ENCODE peak calls at places on chromosomes 6 and 20, in four cellular contexts. One of them, this sample, is unnamed.

GRCh38 chr6:3751019-3751729 is at the start of gene PXDC1:
- DNase-seq in transverse colon: no peak
- DNase-seq in esophagus muscularis mucosa: no peak
- DNase-seq in K562: no peak
- DNase-seq in this sample: no peak

GRCh38 chr20:1013566-1014340 is 11.6 kb upstream of the RSPO4 start:
- DNase-seq in K562: no peak
- DNase-seq in transverse colon: no peak
- DNase-seq in esophagus muscularis mucosa: no peak
- DNase-seq in this sample: no peak

GRCh38 chr6:153024401-153025017 is 22.0 kb upstream of the MTRF1L start:
- DNase-seq in K562: peak; percentile 80
- DNase-seq in transverse colon: peak; percentile 22
- DNase-seq in esophagus muscularis mucosa: no peak
- DNase-seq in this sample: peak; percentile 47

GRCh38 chr6:155100087-155100486 is 105.0 kb downstream of the TIAM2 start:
- DNase-seq in transverse colon: no peak
- DNase-seq in esophagus muscularis mucosa: no peak
- DNase-seq in K562: no peak
- DNase-seq in this sample: no peak

GRCh38 chr6:111086685-111087084 is 618 bp upstream of the SLC16A10 start:
- DNase-seq in K562: no peak
- DNase-seq in transverse colon: no peak
- DNase-seq in esophagus muscularis mucosa: no peak
- DNase-seq in this sample: no peak

GRCh38 chr6:2732503-2733089 is 18.1 kb downstream of the MYLK4 start:
- DNase-seq in esophagus muscularis mucosa: no peak
- DNase-seq in K562: no peak
- DNase-seq in transverse colon: no peak
- DNase-seq in this sample: no peak

GRCh38 chr6:117976030-117976651 is 69.1 kb downstream of the SLC35F1 start:
- DNase-seq in K562: peak; percentile 59
- DNase-seq in esophagus muscularis mucosa: no peak
- DNase-seq in transverse colon: no peak
- DNase-seq in this sample: peak; percentile 17

GRCh38 chr6:5338177-5338960 is 77.1 kb downstream of the FARS2 start:
- DNase-seq in K562: no peak
- DNase-seq in esophagus muscularis mucosa: no peak
- DNase-seq in transverse colon: no peak
- DNase-seq in this sample: no peak

GRCh38 chr20:24100370-24101011 is 111.9 kb upstream of the GGTLC1 start:
- DNase-seq in esophagus muscularis mucosa: no peak
- DNase-seq in transverse colon: peak; percentile 25
- DNase-seq in K562: peak; percentile 41
- DNase-seq in this sample: no peak

GRCh38 chr6:102127253-102127652 is 733.7 kb downstream of the GRIK2 start:
- DNase-seq in K562: no peak
- DNase-seq in esophagus muscularis mucosa: no peak
- DNase-seq in transverse colon: no peak
- DNase-seq in this sample: no peak

DNA sequence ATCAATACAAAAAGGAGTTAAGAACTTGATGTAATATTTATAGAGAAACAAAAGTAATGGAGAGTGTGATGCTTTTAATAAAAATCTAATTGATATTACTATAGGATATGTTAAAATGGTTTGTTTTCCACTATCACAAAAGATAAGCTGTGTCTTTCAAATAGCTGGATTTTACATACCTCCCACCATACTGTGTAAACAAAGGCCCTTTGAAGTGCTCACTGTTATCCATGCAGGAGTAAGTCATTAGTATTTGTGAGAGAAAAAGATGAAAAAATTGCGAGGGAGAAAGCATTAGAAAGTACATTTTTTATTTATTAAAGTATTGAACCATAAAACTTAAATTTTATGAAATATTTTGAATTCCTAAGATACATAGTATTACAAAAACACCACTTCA is 733.0 kb downstream of the GRIK2 start:
- DNase-seq in K562: no peak
- DNase-seq in esophagus muscularis mucosa: no peak
- DNase-seq in transverse colon: no peak
- DNase-seq in this sample: no peak
- TF ChIP-seq EP300 in K562: no peak
- TF ChIP-seq EP300 in esophagus muscularis mucosa: no peak
- TF ChIP-seq EP300 in transverse colon: no peak
- TF ChIP-seq EP300 in this sample: no peak

GRCh38 chr20:45052698-45053440 is 48.1 kb downstream of the KCNS1 start:
- DNase-seq in esophagus muscularis mucosa: no peak
- DNase-seq in transverse colon: no peak
- DNase-seq in K562: no peak
- DNase-seq in this sample: no peak

GRCh38 chr20:45058168-45058850 is 42.6 kb downstream of the KCNS1 start:
- DNase-seq in K562: no peak
- DNase-seq in transverse colon: no peak
- DNase-seq in esophagus muscularis mucosa: no peak
- DNase-seq in this sample: no peak

GRCh38 chr20:45053441-45054351 is 47.2 kb downstream of the KCNS1 start:
- DNase-seq in K562: no peak
- DNase-seq in esophagus muscularis mucosa: no peak
- DNase-seq in transverse colon: no peak
- DNase-seq in this sample: no peak

GRCh38 chr20:45056473-45057148 is 44.3 kb downstream of the KCNS1 start:
- DNase-seq in transverse colon: no peak
- DNase-seq in esophagus muscularis mucosa: no peak
- DNase-seq in K562: no peak
- DNase-seq in this sample: no peak

DNA sequence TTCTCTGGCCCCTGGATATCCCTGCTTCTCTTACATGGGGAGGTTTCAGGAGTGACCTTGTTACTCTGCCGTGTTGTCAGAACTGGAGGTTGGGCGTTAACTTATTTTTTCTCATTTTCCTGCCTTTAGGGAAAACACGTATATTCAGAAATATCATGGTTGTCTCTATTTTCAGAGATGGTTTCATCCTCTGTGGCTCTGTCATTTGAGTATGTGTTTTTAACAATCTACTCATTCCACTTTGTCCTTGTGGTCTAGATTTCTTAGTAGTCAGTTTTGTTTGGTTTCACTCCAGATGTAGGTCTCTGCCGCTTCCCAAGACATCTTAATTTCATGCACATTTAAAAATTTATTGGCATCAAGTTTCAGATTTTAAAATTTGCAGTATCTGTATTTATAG is 45.9 kb downstream of the KCNS1 start:
- DNase-seq in esophagus muscularis mucosa: no peak
- DNase-seq in transverse colon: no peak
- DNase-seq in K562: no peak
- DNase-seq in this sample: no peak
- TF ChIP-seq EP300 in esophagus muscularis mucosa: no peak
- TF ChIP-seq EP300 in transverse colon: no peak
- TF ChIP-seq EP300 in K562: no peak
- TF ChIP-seq EP300 in this sample: no peak

GRCh38 chr6:135937126-135937525 is 85.6 kb downstream of the PDE7B start:
- DNase-seq in K562: no peak
- DNase-seq in transverse colon: no peak
- DNase-seq in esophagus muscularis mucosa: no peak
- DNase-seq in this sample: no peak

GRCh38 chr6:135938588-135939215 is 87.2 kb downstream of the PDE7B start:
- DNase-seq in esophagus muscularis mucosa: no peak
- DNase-seq in K562: peak; percentile 32
- DNase-seq in transverse colon: no peak
- DNase-seq in this sample: no peak

GRCh38 chr6:135936606-135937005 is 85.1 kb downstream of the PDE7B start:
- DNase-seq in esophagus muscularis mucosa: no peak
- DNase-seq in transverse colon: no peak
- DNase-seq in K562: no peak
- DNase-seq in this sample: no peak

GRCh38 chr6:135939216-135939610 is 87.7 kb downstream of the PDE7B start:
- DNase-seq in K562: no peak
- DNase-seq in transverse colon: no peak
- DNase-seq in esophagus muscularis mucosa: no peak
- DNase-seq in this sample: no peak

DNA sequence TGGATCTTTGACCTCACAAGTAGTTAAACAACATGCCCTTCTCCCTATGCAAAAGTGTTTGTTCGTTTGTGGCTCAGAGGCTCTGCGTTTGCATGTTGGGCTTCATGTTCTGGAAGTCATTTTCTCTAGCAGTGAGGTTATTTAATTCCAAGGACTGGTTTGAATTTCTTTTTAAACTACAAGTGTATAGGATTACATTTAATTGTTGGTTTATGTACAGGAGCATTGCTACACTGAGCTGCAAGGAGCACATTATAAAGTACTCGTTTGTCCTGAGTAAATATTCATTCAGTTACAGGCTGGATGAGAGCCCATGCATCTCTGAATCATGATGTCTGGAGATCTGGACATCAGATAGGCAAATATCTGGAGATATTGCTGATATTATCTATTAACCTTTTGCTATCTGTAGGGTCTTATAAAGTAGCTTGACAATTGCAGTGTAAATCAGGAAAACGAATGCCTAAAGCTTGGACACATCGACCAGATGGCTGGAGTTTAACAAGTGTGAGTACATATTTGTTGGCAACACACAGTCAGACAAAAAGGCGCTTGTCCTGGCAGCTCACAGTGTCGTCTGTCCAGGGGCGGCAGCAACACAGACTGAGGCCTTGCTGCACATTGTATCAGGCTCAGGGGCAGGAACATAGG is 84.6 kb downstream of the PDE7B start:
- DNase-seq in esophagus muscularis mucosa: no peak
- DNase-seq in transverse colon: no peak
- DNase-seq in K562: no peak
- DNase-seq in this sample: no peak
- TF ChIP-seq EP300 in esophagus muscularis mucosa: no peak
- TF ChIP-seq EP300 in transverse colon: no peak
- TF ChIP-seq EP300 in K562: no peak
- TF ChIP-seq EP300 in this sample: no peak

DNA sequence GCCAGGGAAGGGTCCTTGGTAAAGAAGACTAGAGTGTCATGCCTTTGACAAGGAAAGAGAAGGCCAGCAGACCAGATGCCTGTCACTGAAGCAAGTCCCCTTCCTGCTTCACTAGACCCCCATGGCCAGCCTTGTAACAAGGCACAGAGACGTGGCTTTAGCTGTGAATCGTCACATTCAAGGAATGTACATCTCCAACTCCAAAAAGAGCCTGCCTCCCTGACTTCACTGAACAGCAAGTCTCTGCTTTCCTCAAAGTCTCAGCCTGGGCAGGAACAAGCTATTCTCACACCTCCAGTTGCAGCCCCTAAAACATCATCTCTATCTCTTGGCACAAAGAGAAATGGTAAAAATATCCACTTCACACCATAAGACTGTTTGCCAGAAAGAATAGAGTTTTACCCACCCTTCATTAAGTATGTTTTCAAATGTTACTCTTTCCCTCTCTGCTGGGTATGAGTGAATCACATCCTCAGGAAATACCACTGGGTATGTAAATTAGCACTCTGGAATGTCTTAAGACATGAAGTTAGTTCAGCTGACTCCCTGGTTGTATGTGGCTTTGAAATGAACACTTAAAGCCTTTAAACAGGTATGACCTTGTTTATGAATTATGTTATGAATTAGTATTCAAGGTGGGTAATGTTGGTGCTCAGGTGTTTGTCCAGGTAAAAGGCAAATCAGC is 46.4 kb upstream of the NT5E start:
- DNase-seq in transverse colon: no peak
- DNase-seq in esophagus muscularis mucosa: no peak
- DNase-seq in K562: no peak
- DNase-seq in this sample: no peak
- TF ChIP-seq EP300 in transverse colon: no peak
- TF ChIP-seq EP300 in esophagus muscularis mucosa: no peak
- TF ChIP-seq EP300 in K562: no peak
- TF ChIP-seq EP300 in this sample: no peak

GRCh38 chr6:105593056-105593455 is 190.2 kb upstream of the PREP start:
- DNase-seq in K562: no peak
- DNase-seq in transverse colon: no peak
- DNase-seq in esophagus muscularis mucosa: no peak
- DNase-seq in this sample: no peak
- TF ChIP-seq EP300 in K562: no peak
- TF ChIP-seq EP300 in transverse colon: no peak
- TF ChIP-seq EP300 in esophagus muscularis mucosa: no peak
- TF ChIP-seq EP300 in this sample: no peak

DNA sequence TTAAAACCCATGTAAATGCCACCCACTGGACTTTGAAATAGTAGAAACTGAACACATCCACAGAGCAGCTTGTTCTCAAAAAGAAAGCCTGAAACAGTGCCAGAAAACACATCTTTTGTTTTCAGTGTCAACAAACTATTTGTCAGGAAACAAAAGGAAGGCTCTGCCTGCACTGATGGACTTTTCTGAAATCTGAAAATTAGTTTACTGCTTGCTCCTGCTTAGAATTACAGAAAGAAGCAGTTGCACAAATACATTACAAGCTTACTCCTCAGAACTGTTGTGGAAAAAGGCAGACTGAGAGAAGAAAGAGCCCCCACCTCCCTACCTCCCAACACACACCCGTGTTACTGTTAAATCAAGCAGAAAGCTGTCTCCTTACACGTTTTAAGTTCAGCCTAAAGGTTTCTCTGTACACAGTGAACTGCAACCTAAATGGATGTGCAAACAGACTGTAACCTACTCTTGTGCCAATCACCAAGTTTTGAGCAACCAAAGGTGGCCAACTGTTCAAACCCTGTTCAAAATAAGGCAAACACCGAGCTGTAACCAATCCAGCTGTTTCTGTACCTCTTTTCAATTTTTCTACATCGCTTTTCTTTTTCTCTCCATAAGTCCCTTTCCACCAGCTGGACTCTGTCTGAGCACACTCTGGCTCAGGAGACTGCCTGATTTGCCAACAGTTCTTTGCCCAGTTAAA is 43.7 kb downstream of the FRK start:
- DNase-seq in esophagus muscularis mucosa: no peak
- DNase-seq in transverse colon: no peak
- DNase-seq in K562: no peak
- DNase-seq in this sample: no peak
- TF ChIP-seq EP300 in esophagus muscularis mucosa: no peak
- TF ChIP-seq EP300 in transverse colon: no peak
- TF ChIP-seq EP300 in K562: no peak
- TF ChIP-seq EP300 in this sample: no peak

DNA sequence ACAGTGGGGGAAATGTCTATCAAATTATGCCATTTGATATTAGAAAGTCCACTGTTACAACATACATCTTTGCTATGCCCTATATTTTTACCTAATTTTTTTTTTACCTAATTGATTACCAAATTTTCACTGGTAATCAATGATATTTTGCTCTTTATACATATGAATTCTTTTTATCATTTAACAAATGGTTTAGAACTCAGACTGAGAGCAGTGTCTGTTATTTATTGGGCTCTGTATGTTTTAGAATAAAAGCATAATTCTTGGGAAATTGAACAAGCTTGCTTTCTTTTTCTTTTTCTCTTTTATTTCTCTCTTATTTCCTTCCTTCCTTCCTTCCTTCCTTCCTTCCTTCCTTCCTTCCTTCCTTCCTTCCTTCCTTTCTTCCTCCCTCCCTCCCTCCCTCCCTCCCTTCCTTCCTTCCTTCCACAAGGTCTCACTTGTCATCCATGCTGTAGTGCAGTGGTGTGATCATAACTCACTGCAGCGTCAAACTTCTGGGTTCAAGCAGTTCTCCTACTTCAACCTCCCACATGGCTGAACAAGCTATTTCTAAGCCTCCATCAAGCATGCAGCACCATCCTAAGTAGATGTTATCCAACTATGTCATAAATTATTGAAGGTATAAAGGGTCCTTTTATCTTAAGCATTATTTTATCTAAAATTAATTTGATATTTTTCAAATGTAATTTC is 911.7 kb upstream of the CITED2 start:
- DNase-seq in transverse colon: no peak
- DNase-seq in esophagus muscularis mucosa: no peak
- DNase-seq in K562: no peak
- DNase-seq in this sample: no peak
- TF ChIP-seq EP300 in transverse colon: no peak
- TF ChIP-seq EP300 in esophagus muscularis mucosa: no peak
- TF ChIP-seq EP300 in K562: no peak
- TF ChIP-seq EP300 in this sample: no peak

GRCh38 chr6:119032428-119032827 is 46.0 kb downstream of the FAM184A start:
- DNase-seq in K562: no peak
- DNase-seq in transverse colon: no peak
- DNase-seq in esophagus muscularis mucosa: no peak
- DNase-seq in this sample: no peak
- TF ChIP-seq EP300 in K562: no peak
- TF ChIP-seq EP300 in transverse colon: no peak
- TF ChIP-seq EP300 in esophagus muscularis mucosa: no peak
- TF ChIP-seq EP300 in this sample: no peak

This sample was measured in tibial nerve.